ENCODE peak calls at places on chromosomes 12 and 14, in eight cellular contexts. J is stimulated activated naive CD4-positive, alpha-beta T cell; Q is CD4-positive, CD25-positive, alpha-beta regulatory T cell; W is NCI-H226; X is HTR-8/SVneo; B is nucleus accumbens; P is right cardiac atrium; C is non-pigmented ciliary epithelial cell. A is an unnamed sample.

GRCh38 chr14:92677087-92677668 is 71.2 kb downstream of the LGMN start:
- DNase-seq in W (peak; percentile 53), C (no peak), P (peak; percentile 32), Q (no peak), J (no peak), X (no peak), B (no peak), A (no peak)

GRCh38 chr12:84480803-84481202 is 431.8 kb downstream of the SLC6A15 start:
- DNase-seq in Q (no peak), J (no peak), C (no peak), X (no peak), B (no peak), W (no peak), P (no peak), A (no peak)

GRCh38 chr12:40175489-40175888 is 49.3 kb upstream of the LRRK2 start:
- DNase-seq in J (no peak), W (no peak), B (no peak), C (no peak), Q (no peak), X (no peak), P (no peak), A (no peak)

GRCh38 chr12:131671276-131671675 is 39.6 kb upstream of the SFSWAP start:
- DNase-seq in Q (no peak), P (no peak), B (no peak), W (no peak), J (no peak), X (no peak), C (no peak), A (no peak)

GRCh38 chr14:99077076-99077843 is 194.7 kb downstream of the BCL11B start:
- DNase-seq in W (no peak), X (no peak), Q (no peak), B (no peak), P (no peak), J (no peak), C (no peak), A (no peak)

GRCh38 chr14:81206115-81206514 is 14.6 kb downstream of the GTF2A1 start:
- DNase-seq in W (no peak), X (no peak), B (no peak), C (no peak), P (no peak), Q (no peak), J (no peak), A (no peak)

GRCh38 chr14:24077086-24077485 is 5.7 kb downstream of the CPNE6 start:
- DNase-seq in B (no peak), Q (no peak), C (no peak), X (no peak), W (no peak), J (no peak), P (peak; percentile 43), A (no peak)

GRCh38 chr12:16939871-16940306 is 333.9 kb upstream of the LMO3 start:
- DNase-seq in C (peak; percentile 55), X (peak; percentile 3), W (no peak), P (no peak), J (no peak), Q (peak; percentile 27), B (no peak), A (no peak)

GRCh38 chr14:102095871-102096568 is 9.2 kb upstream of the HSP90AA1 start:
- DNase-seq in Q (no peak), X (no peak), J (no peak), B (no peak), C (no peak), P (no peak), W (no peak), A (no peak)

GRCh38 chr14:22819191-22819988 is 4.2 kb upstream of the SLC7A7 start:
- DNase-seq in X (no peak), Q (no peak), J (no peak), C (peak; percentile 52), W (peak; percentile 51), B (no peak), P (peak; percentile 81), A (no peak)

GRCh38 chr14:74985028-74985310 is 17.8 kb upstream of the EIF2B2 start:
- DNase-seq in P (no peak), W (no peak), J (no peak), B (no peak), C (no peak), Q (no peak), X (no peak), A (no peak)

GRCh38 chr12:65803253-65803652 is 21.0 kb upstream of the HMGA2 start:
- DNase-seq in J (no peak), W (no peak), C (no peak), B (no peak), Q (no peak), X (no peak), P (no peak), A (no peak)

GRCh38 chr12:66409195-66409871 is 107.0 kb downstream of the HELB start:
- DNase-seq in W (peak; percentile 29), P (no peak), C (no peak), X (no peak), J (peak; percentile 69), B (no peak), Q (peak; percentile 60), A (no peak)

GRCh38 chr12:110641512-110641911 is 27.6 kb downstream of the TCTN1 start:
- DNase-seq in P (peak; percentile 78), C (peak; percentile 45), B (no peak), Q (no peak), W (no peak), J (no peak), X (no peak), A (no peak)

GRCh38 chr12:57835366-57836288 is 10.9 kb downstream of the CTDSP2 start:
- DNase-seq in W (no peak), C (no peak), B (no peak), X (no peak), Q (no peak), P (no peak), J (no peak), A (no peak)

GRCh38 chr12:128995619-128996018 is 142.3 kb downstream of the GLT1D1 start:
- DNase-seq in C (no peak), Q (no peak), B (no peak), P (no peak), J (no peak), W (no peak), X (no peak), A (no peak)

GRCh38 chr12:116441292-116441691 is 117.9 kb upstream of the MAP1LC3B2 start:
- DNase-seq in B (no peak), W (no peak), J (no peak), X (no peak), P (no peak), C (no peak), Q (no peak), A (no peak)

GRCh38 chr14:51176819-51177218 is 63.2 kb upstream of the TMX1 start:
- DNase-seq in Q (no peak), B (no peak), W (no peak), P (no peak), J (no peak), X (no peak), C (no peak), A (no peak)

GRCh38 chr12:69428351-69429048 is 41.7 kb upstream of the FRS2 start:
- DNase-seq in W (no peak), X (no peak), Q (no peak), C (no peak), J (no peak), P (no peak), B (no peak), A (no peak)

GRCh38 chr12:32159925-32160324 is 53.3 kb downstream of the BICD1 start:
- DNase-seq in X (no peak), W (no peak), B (no peak), P (no peak), C (no peak), Q (no peak), J (no peak), A (no peak)

GRCh38 chr12:20757-21156 is 45.8 kb upstream of the IQSEC3 start:
- DNase-seq in J (no peak), B (no peak), P (no peak), C (no peak), X (no peak), W (no peak), Q (no peak), A (no peak)

GRCh38 chr14:55449116-55449515 is 8.7 kb upstream of the TBPL2 start:
- DNase-seq in X (no peak), P (no peak), J (no peak), Q (no peak), B (no peak), C (no peak), W (peak; percentile 50), A (no peak)

GRCh38 chr12:88746386-88746785 is 166.1 kb upstream of the KITLG start:
- DNase-seq in P (no peak), X (no peak), B (no peak), C (no peak), W (no peak), J (no peak), Q (no peak), A (no peak)

GRCh38 chr14:102655154-102655553 is 62.7 kb downstream of the RCOR1 start:
- DNase-seq in B (no peak), Q (no peak), J (no peak), P (no peak), X (peak; percentile 52), W (peak; percentile 73), C (no peak), A (no peak)

GRCh38 chr12:47770086-47770726 is 2.8 kb upstream of the SLC48A1 start:
- DNase-seq in J (no peak), Q (no peak), P (no peak), X (no peak), B (no peak), W (peak; percentile 82), C (no peak), A (no peak)